ENCODE peak calls at places on chromosomes 16 and 17, in four cellular contexts. T, Y, I and G are unnamed samples.

GRCh38 chr16:72997141-72997542 is 50.8 kb downstream of the ZFHX3 start:
- DNase-seq in T (peak), Y (peak), I (no peak), G (no peak)

GRCh38 chr16:75606507-75606906 is 16.6 kb downstream of the ADAT1 start:
- DNase-seq in T (no peak), Y (no peak), I (no peak), G (no peak)

GRCh38 chr16:57764341-57765159 is 29.0 kb downstream of the KATNB1 start:
- DNase-seq in T (peak), Y (no peak), I (no peak), G (peak)

GRCh38 chr16:8931864-8932263 is 31.8 kb downstream of the USP7 start:
- DNase-seq in T (no peak), Y (peak), I (no peak), G (peak)

GRCh38 chr17:45677770-45678169 is 106.3 kb upstream of the CRHR1 start:
- DNase-seq in T (no peak), Y (no peak), I (no peak), G (no peak)

GRCh38 chr17:72642720-72643119 is 449.8 kb downstream of the SLC39A11 start:
- DNase-seq in T (no peak), Y (no peak), I (no peak), G (no peak)

GRCh38 chr16:64416232-64417010 is 705.4 kb downstream of the CDH11 start:
- DNase-seq in T (no peak), Y (no peak), I (no peak), G (peak)

GRCh38 chr16:1707193-1707790 is 1.3 kb downstream of the MAPK8IP3 start:
- DNase-seq in T (no peak), Y (no peak), I (no peak), G (no peak)